ENCODE peak calls at places on chromosome 16, in nine cellular contexts. L, Z, E, W, H, K, F, C and A are unnamed samples.
A peak's percentile ranks its signal among the peaks of the same experiment; 100 is the strongest.

GRCh38 chr16:30669026-30670000 is 11.1 kb downstream of the FBRS start:
- DNase-seq in L (no peak), Z (no peak), E (no peak), W (no peak), H (no peak), K (no peak), F (no peak), C (no peak), A (no peak)

GRCh38 chr16:50712568-50712914 is 19.1 kb downstream of the NOD2 start:
- DNase-seq in L (no peak), Z (no peak), E (no peak), W (no peak), H (no peak), K (no peak), F (no peak), C (no peak), A (no peak)

GRCh38 chr16:47503936-47504335 is 42.8 kb downstream of the PHKB start:
- DNase-seq in L (no peak), Z (peak; percentile 19), E (no peak), W (no peak), H (no peak), K (no peak), F (no peak), C (no peak), A (no peak)

GRCh38 chr16:70661918-70662641 is 15.7 kb downstream of the IL34 start:
- DNase-seq in L (no peak), Z (peak; percentile 56), E (peak; percentile 36), W (peak; percentile 74), H (no peak), K (no peak), F (no peak), C (no peak), A (peak; percentile 27)

GRCh38 chr16:87056083-87056482 is 261.1 kb downstream of the C16orf95 start:
- DNase-seq in L (no peak), Z (peak; percentile 72), E (no peak), W (peak; percentile 56), H (no peak), K (no peak), F (no peak), C (no peak), A (no peak)

GRCh38 chr16:60217787-60218186 is 1483.7 kb upstream of the GOT2 start:
- DNase-seq in L (no peak), Z (no peak), E (no peak), W (no peak), H (no peak), K (no peak), F (no peak), C (no peak), A (no peak)

GRCh38 chr16:7492122-7492521 is 159.5 kb downstream of the RBFOX1 start:
- DNase-seq in L (no peak), Z (no peak), E (no peak), W (no peak), H (no peak), K (no peak), F (no peak), C (no peak), A (no peak)

GRCh38 chr16:46466239-46466638 is 154.9 kb downstream of the SHCBP1 start:
- DNase-seq in L (no peak), Z (no peak), E (no peak), W (no peak), H (no peak), K (no peak), F (no peak), C (no peak), A (no peak)

GRCh38 chr16:63422633-63423032 is 1386.4 kb upstream of the CDH8 start:
- DNase-seq in L (no peak), Z (no peak), E (no peak), W (no peak), H (no peak), K (no peak), F (no peak), C (no peak), A (no peak)

GRCh38 chr16:23424292-23424958 is 28.6 kb downstream of the COG7 start:
- DNase-seq in L (no peak), Z (peak; percentile 23), E (no peak), W (no peak), H (no peak), K (no peak), F (peak; percentile 95), C (no peak), A (no peak)

GRCh38 chr16:72836985-72837384 is 210.9 kb downstream of the ZFHX3 start:
- DNase-seq in L (no peak), Z (no peak), E (no peak), W (no peak), H (no peak), K (no peak), F (no peak), C (no peak), A (no peak)

GRCh38 chr16:1408171-1408837 is 6.2 kb downstream of the UNKL start:
- DNase-seq in L (peak; percentile 91), Z (peak; percentile 87), E (peak; percentile 95), W (peak; percentile 97), H (peak; percentile 71), K (peak; percentile 96), F (peak; percentile 93), C (peak; percentile 94), A (peak; percentile 96)

GRCh38 chr16:79347176-79347715 is 253.3 kb downstream of the MAF start:
- DNase-seq in L (no peak), Z (no peak), E (no peak), W (no peak), H (no peak), K (no peak), F (no peak), C (no peak), A (no peak)

GRCh38 chr16:87570938-87571867 is 31.1 kb upstream of the JPH3 start:
- DNase-seq in L (peak; percentile 37), Z (peak; percentile 75), E (no peak), W (peak; percentile 93), H (peak; percentile 54), K (peak; percentile 40), F (peak; percentile 52), C (peak; percentile 62), A (peak; percentile 48)

GRCh38 chr16:81137012-81137335 is 40.8 kb upstream of the GCSH start:
- DNase-seq in L (peak; percentile 21), Z (peak; percentile 32), E (no peak), W (no peak), H (no peak), K (no peak), F (no peak), C (no peak), A (no peak)
- TF ChIP-seq CTCF in L (no peak), Z (no peak), E (no peak), W (no peak), H (no peak), K (no peak), F (no peak), C (no peak), A (no peak)

DNA sequence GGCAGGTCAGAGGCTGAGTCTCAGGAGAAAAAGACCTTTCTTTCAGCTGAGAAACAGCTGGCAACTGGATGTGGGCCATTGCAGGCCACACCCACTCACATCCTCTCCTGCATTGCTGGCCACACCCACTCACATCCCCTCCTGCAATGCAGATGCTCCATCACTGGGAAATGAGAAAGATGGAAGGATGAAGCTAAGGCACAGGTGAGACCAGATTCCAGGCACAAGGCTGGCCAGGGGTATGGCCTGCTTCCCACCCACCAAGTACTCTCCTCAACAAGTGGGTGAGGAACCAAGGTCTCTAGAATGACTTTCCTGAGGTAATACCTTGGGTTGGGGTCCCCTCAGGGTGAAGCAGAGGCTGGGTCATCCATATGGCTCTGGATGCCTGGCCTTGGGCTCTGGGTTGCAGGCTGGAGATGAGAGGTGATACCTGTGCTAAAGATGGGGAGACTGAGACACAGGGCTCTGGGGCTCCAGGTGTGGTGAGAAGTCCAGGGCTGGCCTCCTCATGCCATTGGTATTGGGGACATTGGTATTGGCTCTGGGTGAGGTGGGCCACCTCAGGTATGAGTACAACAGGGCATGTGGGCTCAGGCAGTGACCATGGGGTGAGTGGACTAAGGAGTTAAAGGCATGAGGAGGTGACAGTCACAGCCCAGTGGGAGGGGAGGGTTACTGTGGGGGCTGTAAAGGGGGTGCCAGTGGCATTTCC is 1726.8 kb downstream of the TP53TG3F start:
- DNase-seq in L (no peak), Z (no peak), E (no peak), W (no peak), H (no peak), K (no peak), F (no peak), C (no peak), A (no peak)
- H3K27me3 ChIP-seq in L (no peaks in the 10 kb centered on the region), Z (no peaks in the 10 kb centered on the region), E (no peaks in the 10 kb centered on the region), W (no peaks in the 10 kb centered on the region), H (no peaks in the 10 kb centered on the region), K (peaks cover 5% of the 10 kb centered on the region), F (no peaks in the 10 kb centered on the region), C (no peaks in the 10 kb centered on the region), A (no peaks in the 10 kb centered on the region)

DNA sequence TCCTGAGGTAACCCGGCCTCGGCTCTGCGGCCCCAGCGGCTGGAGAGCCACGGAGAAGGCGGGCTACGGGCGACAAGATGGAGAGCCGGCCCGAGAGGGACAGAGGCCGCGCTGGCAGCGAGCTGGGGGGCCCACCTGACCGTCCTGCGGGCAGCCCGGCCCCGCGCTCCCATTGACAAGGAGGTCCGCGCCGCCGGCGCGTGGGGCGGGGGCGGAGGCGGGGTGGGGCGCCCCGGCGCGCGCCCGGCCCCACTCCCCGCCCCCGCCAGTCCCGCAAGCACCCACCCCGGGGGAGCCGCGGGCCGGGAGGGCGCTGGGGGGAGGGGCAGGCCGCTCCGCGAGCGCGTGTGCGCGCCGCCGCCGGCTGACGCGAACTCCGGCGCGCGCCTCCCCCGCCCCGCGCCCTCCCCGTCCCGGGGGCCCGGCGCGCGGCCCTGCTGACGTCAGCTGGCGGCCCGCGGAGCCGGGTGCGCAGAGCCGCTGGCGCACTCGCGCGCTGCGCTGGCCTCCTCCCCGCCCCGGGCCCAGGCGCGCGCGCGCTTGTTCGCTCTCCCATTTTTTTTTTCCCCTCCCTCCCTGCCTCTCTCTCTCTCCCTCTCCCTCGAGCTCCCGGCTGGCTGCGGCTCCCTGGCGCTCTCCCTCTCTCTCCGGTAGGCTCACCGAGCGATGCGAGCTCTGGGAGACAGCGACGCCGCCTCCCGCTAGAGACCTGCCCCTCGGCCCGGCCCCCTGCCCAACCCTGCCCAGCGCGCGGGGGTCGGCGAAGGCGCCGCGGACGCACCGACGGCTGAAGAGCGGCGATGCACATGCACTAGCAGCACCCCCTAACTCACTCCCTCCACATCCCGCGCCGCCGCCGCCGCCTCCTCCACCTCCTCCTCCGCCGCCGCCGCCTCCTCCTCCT is at the start of gene GNAO1:
- DNase-seq in L (peak; percentile 24), Z (peak; percentile 58), E (peak; percentile 81), W (peak; percentile 84), H (no peak), K (peak; percentile 72), F (peak; percentile 49), C (peak; percentile 50), A (peak; percentile 91)
- TF ChIP-seq CTCF in L (no peak), Z (no peak), E (no peak), W (no peak), H (no peak), K (no peak), F (no peak), C (no peak), A (no peak)

DNA sequence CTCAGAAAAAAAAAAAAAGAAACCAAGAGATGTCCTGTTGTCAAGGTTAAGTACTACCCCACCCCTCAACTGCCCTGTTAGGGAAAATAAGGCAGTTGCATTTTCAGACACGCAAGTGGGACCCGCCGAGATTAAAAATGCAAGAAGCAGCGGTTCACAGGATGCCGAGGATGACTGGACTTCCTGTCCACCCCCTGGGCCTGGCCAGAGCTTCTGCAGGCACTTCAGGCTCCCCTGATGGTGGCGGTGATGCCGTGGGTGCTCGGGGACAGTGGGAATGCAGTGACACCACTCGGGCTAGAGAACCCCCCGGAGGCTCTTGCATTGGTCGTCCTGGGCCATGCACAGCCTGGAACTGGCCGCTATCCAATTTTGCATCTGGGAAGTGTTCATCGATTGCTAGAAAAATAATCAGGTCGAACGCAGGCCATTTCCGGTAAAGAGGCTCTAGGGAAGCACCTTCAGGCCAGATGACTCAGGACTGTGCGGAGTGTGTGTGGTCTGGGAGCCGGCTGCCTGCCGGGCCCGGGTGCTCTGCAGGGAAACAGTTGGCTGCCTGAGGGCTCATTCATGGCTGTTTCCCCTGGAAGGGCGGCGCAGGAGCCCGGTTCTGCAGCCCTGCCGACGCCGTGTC is 13.4 kb upstream of the CRISPLD2 start:
- DNase-seq in L (no peak), Z (peak; percentile 91), E (no peak), W (no peak), H (no peak), K (peak; percentile 54), F (no peak), C (no peak), A (peak; percentile 93)
- H3K27me3 ChIP-seq in L (no peaks in the 10 kb centered on the region), Z (no peaks in the 10 kb centered on the region), E (no peaks in the 10 kb centered on the region), W (no peaks in the 10 kb centered on the region), H (no peaks in the 10 kb centered on the region), K (no peaks in the 10 kb centered on the region), F (no peaks in the 10 kb centered on the region), C (no peaks in the 10 kb centered on the region), A (no peaks in the 10 kb centered on the region)